ENCODE peak calls at places on chromosomes 13 and 19, in ten cellular contexts. H is body of pancreas; M is WTC11; P is A673; R is MV-4-11; B is epithelial cell of prostate; D is stimulated activated CD8-positive, alpha-beta memory T cell treated with anti-CD3 and anti-CD28 coated beads, Interleukin-15, amount 100 ng/mL, for 1 hour; U is cardiac fibroblast; X is occipital lobe; G is kidney tubule cell. O is an unnamed sample.

GRCh38 chr13:64675256-64675892 is 2554.8 kb downstream of the PCDH9 start:
- DNase-seq in H (no peak), M (no peak), P (no peak), R (no peak), B (no peak), D (no peak), U (peak; percentile 57), X (no peak), G (no peak), O (no peak)

GRCh38 chr13:106533940-106534843 is 1.3 kb downstream of the EFNB2 start:
- DNase-seq in H (peak; percentile 23), M (peak; percentile 46), P (no peak), R (no peak), B (no peak), D (no peak), U (peak; percentile 76), X (no peak), G (peak; percentile 62), O (peak; percentile 65)

GRCh38 chr19:14381689-14382474 is 638 bp downstream of the ADGRE5 start:
- DNase-seq in H (peak; percentile 73), M (no peak), P (peak; percentile 48), R (peak; percentile 86), B (no peak), D (peak; percentile 59), U (peak; percentile 70), X (no peak), G (peak; percentile 48), O (no peak)

GRCh38 chr13:98129059-98129741 is 13.7 kb upstream of the FARP1 start:
- DNase-seq in H (no peak), M (no peak), P (no peak), R (no peak), B (no peak), D (no peak), U (peak; percentile 83), X (no peak), G (peak; percentile 60), O (no peak)

GRCh38 chr13:50377726-50378270 is 362.6 kb downstream of the KCNRG start:
- DNase-seq in H (no peak), M (no peak), P (no peak), R (no peak), B (no peak), D (no peak), U (no peak), X (no peak), G (no peak), O (no peak)

GRCh38 chr13:74206061-74206561 is 71.9 kb upstream of the KLF12 start:
- DNase-seq in H (no peak), M (no peak), P (peak; percentile 17), R (no peak), B (no peak), D (no peak), U (peak; percentile 76), X (no peak), G (peak; percentile 84), O (no peak)

GRCh38 chr13:48840366-48840765 is 135.3 kb upstream of the FNDC3A start:
- DNase-seq in H (no peak), M (no peak), P (no peak), R (no peak), B (no peak), D (no peak), U (no peak), X (no peak), G (no peak), O (no peak)

GRCh38 chr19:46381346-46381745 is 32.0 kb downstream of the CCDC8 start:
- DNase-seq in H (no peak), M (no peak), P (no peak), R (no peak), B (no peak), D (no peak), U (no peak), X (no peak), G (no peak), O (no peak)

GRCh38 chr19:34120846-34121639 is 51.3 kb upstream of the LSM14A start:
- DNase-seq in H (peak; percentile 40), M (peak; percentile 66), P (peak; percentile 73), R (peak; percentile 65), B (no peak), D (peak; percentile 31), U (peak; percentile 71), X (no peak), G (peak; percentile 41), O (peak; percentile 71)

GRCh38 chr13:40619479-40619814 is 47.0 kb downstream of the FOXO1 start:
- DNase-seq in H (no peak), M (no peak), P (no peak), R (peak; percentile 50), B (no peak), D (no peak), U (no peak), X (no peak), G (no peak), O (no peak)

GRCh38 chr13:109715902-109716301 is 70.5 kb downstream of the IRS2 start:
- DNase-seq in H (no peak), M (no peak), P (no peak), R (peak; percentile 83), B (no peak), D (no peak), U (peak; percentile 66), X (no peak), G (peak; percentile 25), O (no peak)

GRCh38 chr19:43675269-43675879 is 5.4 kb upstream of the PLAUR start:
- DNase-seq in H (peak; percentile 43), M (no peak), P (no peak), R (no peak), B (peak; percentile 100), D (no peak), U (peak; percentile 65), X (no peak), G (peak; percentile 99), O (peak; percentile 29)

GRCh38 chr19:50292216-50292827 is 36.9 kb downstream of the KCNC3 start:
- DNase-seq in H (no peak), M (peak; percentile 81), P (no peak), R (no peak), B (no peak), D (no peak), U (no peak), X (no peak), G (no peak), O (no peak)

GRCh38 chr19:44748426-44749254 is at the start of gene BCL3:
- DNase-seq in H (peak; percentile 70), M (no peak), P (no peak), R (no peak), B (no peak), D (peak; percentile 26), U (no peak), X (peak; percentile 5), G (peak; percentile 79), O (peak; percentile 59)

GRCh38 chr13:25766576-25766975 is 285.2 kb downstream of the SHISA2 start:
- DNase-seq in H (no peak), M (no peak), P (no peak), R (no peak), B (no peak), D (no peak), U (no peak), X (no peak), G (peak; percentile 52), O (no peak)

GRCh38 chr19:50268046-50268445 is 61.1 kb downstream of the KCNC3 start:
- DNase-seq in H (no peak), M (no peak), P (no peak), R (no peak), B (no peak), D (no peak), U (no peak), X (peak; percentile 19), G (no peak), O (no peak)

GRCh38 chr13:59951011-59951410 is 212.7 kb downstream of the DIAPH3 start:
- DNase-seq in H (no peak), M (no peak), P (peak; percentile 78), R (no peak), B (no peak), D (no peak), U (no peak), X (no peak), G (no peak), O (peak; percentile 5)

GRCh38 chr19:1038995-1039645 is 787 bp upstream of the ABCA7 start:
- DNase-seq in H (no peak), M (no peak), P (no peak), R (no peak), B (no peak), D (no peak), U (no peak), X (no peak), G (no peak), O (no peak)

GRCh38 chr13:99975626-99976025 is 4.1 kb upstream of the ZIC5 start:
- DNase-seq in H (no peak), M (peak; percentile 46), P (no peak), R (no peak), B (no peak), D (no peak), U (no peak), X (no peak), G (no peak), O (no peak)

GRCh38 chr13:102962430-102962829 is 103.8 kb downstream of the SLC10A2 start:
- DNase-seq in H (no peak), M (no peak), P (no peak), R (no peak), B (no peak), D (no peak), U (no peak), X (no peak), G (no peak), O (no peak)

GRCh38 chr13:49219647-49220034 is 497 bp upstream of the MLNR start:
- DNase-seq in H (no peak), M (no peak), P (no peak), R (no peak), B (no peak), D (no peak), U (peak; percentile 31), X (no peak), G (no peak), O (no peak)

GRCh38 chr13:61664821-61665705 is 249.4 kb upstream of the PCDH20 start:
- DNase-seq in H (no peak), M (no peak), P (no peak), R (no peak), B (peak; percentile 40), D (no peak), U (peak; percentile 9), X (no peak), G (peak; percentile 74), O (no peak)

GRCh38 chr19:907183-907853 is 5.7 kb downstream of the R3HDM4 start:
- DNase-seq in H (no peak), M (no peak), P (no peak), R (no peak), B (no peak), D (no peak), U (no peak), X (no peak), G (no peak), O (no peak)

GRCh38 chr19:5893907-5894703 is 9.5 kb downstream of the NDUFA11 start:
- DNase-seq in H (no peak), M (no peak), P (no peak), R (no peak), B (no peak), D (no peak), U (no peak), X (no peak), G (peak; percentile 51), O (no peak)

GRCh38 chr13:32267836-32268439 is 47.2 kb downstream of the ZAR1L start:
- DNase-seq in H (peak; percentile 60), M (peak; percentile 85), P (no peak), R (no peak), B (no peak), D (peak; percentile 21), U (no peak), X (no peak), G (peak; percentile 35), O (no peak)

GRCh38 chr19:17346109-17346671 is 8.8 kb downstream of the GTPBP3 start:
- DNase-seq in H (peak; percentile 74), M (peak; percentile 92), P (peak; percentile 77), R (peak; percentile 70), B (no peak), D (peak; percentile 63), U (peak; percentile 73), X (peak; percentile 29), G (peak; percentile 71), O (peak; percentile 77)

GRCh38 chr13:96053003-96053703 is at the start of gene UGGT2:
- DNase-seq in H (peak; percentile 96), M (peak; percentile 80), P (peak; percentile 77), R (no peak), B (peak; percentile 55), D (no peak), U (peak; percentile 95), X (peak; percentile 90), G (peak; percentile 96), O (peak; percentile 94)

GRCh38 chr13:46184277-46184699 is 2.3 kb upstream of the LCP1 start:
- DNase-seq in H (peak; percentile 19), M (peak; percentile 72), P (peak; percentile 80), R (peak; percentile 60), B (no peak), D (peak; percentile 66), U (peak; percentile 30), X (no peak), G (no peak), O (peak; percentile 44)

O was measured in dermis blood vessel endothelial cell.